ENCODE peak calls at places on chromosomes 16 and 17, in five cellular contexts. P is K562, L is HepG2, A is H1, K is GM12878. C is an unnamed sample.

GRCh38 chr16:10729649-10730048 is 14.0 kb upstream of the NUBP1 start:
- DNase-seq in P (no peak), L (no peak), A (no peak), K (no peak), C (no peak)

GRCh38 chr17:7220593-7221280 is 999 bp downstream of the ACADVL start:
- DNase-seq in P (no peak), L (peak), A (no peak), K (no peak), C (peak)

GRCh38 chr17:74458835-74459234 is 7.6 kb upstream of the CD300A start:
- DNase-seq in P (no peak), L (no peak), A (no peak), K (no peak), C (no peak)

GRCh38 chr17:82175951-82176350 is 36.7 kb downstream of the CCDC57 start:
- DNase-seq in P (no peak), L (peak), A (no peak), K (no peak), C (no peak)

GRCh38 chr16:59748531-59748930 is 1014.4 kb upstream of the GOT2 start:
- DNase-seq in P (no peak), L (no peak), A (no peak), K (no peak), C (no peak)

GRCh38 chr17:42428141-42428944 is 5.3 kb upstream of the CAVIN1 start:
- DNase-seq in P (no peak), L (peak), A (no peak), K (no peak), C (peak)

GRCh38 chr16:46842192-46842895 is 11.4 kb upstream of the C16orf87 start:
- DNase-seq in P (no peak), L (no peak), A (no peak), K (no peak), C (no peak)

GRCh38 chr17:39564201-39564828 is 43.4 kb downstream of the NEUROD2 start:
- DNase-seq in P (peak), L (no peak), A (no peak), K (no peak), C (peak)

GRCh38 chr16:66337434-66338188 is 28.9 kb upstream of the CDH5 start:
- DNase-seq in P (no peak), L (no peak), A (no peak), K (no peak), C (no peak)

GRCh38 chr17:42097691-42098661 is at the start of gene ZNF385C:
- DNase-seq in P (peak), L (no peak), A (no peak), K (no peak), C (peak)

GRCh38 chr16:14003119-14003570 is 68.0 kb upstream of the MRTFB start:
- DNase-seq in P (peak), L (no peak), A (peak), K (no peak), C (peak)

GRCh38 chr16:84484579-84485254 is 19.7 kb downstream of the MEAK7 start:
- DNase-seq in P (peak), L (peak), A (no peak), K (no peak), C (peak)

GRCh38 chr16:30092373-30093010 is 768 bp upstream of the TBX6 start:
- DNase-seq in P (peak), L (peak), A (no peak), K (peak), C (peak)

GRCh38 chr16:8262299-8262698 is 328.0 kb downstream of the TMEM114 start:
- DNase-seq in P (no peak), L (peak), A (no peak), K (no peak), C (no peak)

GRCh38 chr17:34998205-34998604 is 17.9 kb downstream of the LIG3 start:
- DNase-seq in P (peak), L (peak), A (peak), K (peak), C (peak)

GRCh38 chr16:70685061-70685937 is 554 bp downstream of the MTSS2 start:
- DNase-seq in P (no peak), L (no peak), A (no peak), K (no peak), C (no peak)

GRCh38 chr17:71548540-71549190 is 572.2 kb upstream of the SOX9 start:
- DNase-seq in P (no peak), L (no peak), A (no peak), K (no peak), C (no peak)

GRCh38 chr16:55152875-55153390 is 171.1 kb upstream of the IRX6 start:
- DNase-seq in P (no peak), L (no peak), A (no peak), K (no peak), C (no peak)

GRCh38 chr17:74866198-74866835 is 6.5 kb downstream of the FDXR start:
- DNase-seq in P (no peak), L (no peak), A (no peak), K (no peak), C (no peak)

GRCh38 chr16:80614908-80615696 is 74.3 kb downstream of the DYNLRB2 start:
- DNase-seq in P (peak), L (no peak), A (no peak), K (no peak), C (no peak)

GRCh38 chr17:29800457-29800856 is 129.6 kb downstream of the SSH2 start:
- DNase-seq in P (no peak), L (no peak), A (no peak), K (no peak), C (no peak)

GRCh38 chr17:34173221-34173620 is 81.9 kb upstream of the CCL2 start:
- DNase-seq in P (no peak), L (no peak), A (no peak), K (no peak), C (no peak)

GRCh38 chr17:54405826-54406225 is 494.8 kb upstream of the TOM1L1 start:
- DNase-seq in P (no peak), L (no peak), A (no peak), K (no peak), C (no peak)

GRCh38 chr17:77466140-77466539 is 325.4 kb downstream of the SEC14L1 start:
- DNase-seq in P (no peak), L (no peak), A (no peak), K (no peak), C (peak)

DNA sequence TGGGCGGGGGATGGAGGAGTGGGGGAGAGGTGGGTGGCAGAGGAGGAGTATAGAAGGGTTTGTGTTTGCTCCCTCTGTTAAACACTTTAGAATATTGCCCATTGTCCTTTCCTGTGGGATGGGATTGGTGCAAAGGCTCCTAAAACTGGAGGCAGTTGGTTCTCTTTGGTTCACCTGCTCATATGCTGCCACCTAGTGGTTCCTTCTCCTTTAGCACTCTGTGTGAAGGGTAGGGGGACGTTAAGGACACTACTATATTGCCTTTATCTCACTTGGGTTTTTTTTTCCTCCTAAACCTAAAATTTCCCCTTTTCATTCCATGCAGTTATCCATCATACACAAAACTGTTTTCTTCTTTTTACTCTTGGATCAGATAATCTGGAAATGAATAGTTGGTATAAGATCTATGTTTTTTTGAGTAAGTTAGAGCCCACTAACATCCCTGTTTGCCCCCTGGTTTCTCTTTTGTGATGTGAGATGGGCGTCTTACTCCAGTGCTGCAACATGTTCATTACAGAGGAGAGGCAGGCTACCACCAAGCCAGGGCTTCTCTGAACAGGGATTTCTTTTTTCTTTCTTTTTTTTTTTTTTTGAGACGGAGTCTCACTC is 23.8 kb downstream of the SNX11 start:
- DNase-seq in P (peak), L (peak), A (peak), K (no peak), C (peak)
- TF ChIP-seq SP1 in P (no peak), L (no peak), A (no peak), K (no peak), C (no peak)

DNA sequence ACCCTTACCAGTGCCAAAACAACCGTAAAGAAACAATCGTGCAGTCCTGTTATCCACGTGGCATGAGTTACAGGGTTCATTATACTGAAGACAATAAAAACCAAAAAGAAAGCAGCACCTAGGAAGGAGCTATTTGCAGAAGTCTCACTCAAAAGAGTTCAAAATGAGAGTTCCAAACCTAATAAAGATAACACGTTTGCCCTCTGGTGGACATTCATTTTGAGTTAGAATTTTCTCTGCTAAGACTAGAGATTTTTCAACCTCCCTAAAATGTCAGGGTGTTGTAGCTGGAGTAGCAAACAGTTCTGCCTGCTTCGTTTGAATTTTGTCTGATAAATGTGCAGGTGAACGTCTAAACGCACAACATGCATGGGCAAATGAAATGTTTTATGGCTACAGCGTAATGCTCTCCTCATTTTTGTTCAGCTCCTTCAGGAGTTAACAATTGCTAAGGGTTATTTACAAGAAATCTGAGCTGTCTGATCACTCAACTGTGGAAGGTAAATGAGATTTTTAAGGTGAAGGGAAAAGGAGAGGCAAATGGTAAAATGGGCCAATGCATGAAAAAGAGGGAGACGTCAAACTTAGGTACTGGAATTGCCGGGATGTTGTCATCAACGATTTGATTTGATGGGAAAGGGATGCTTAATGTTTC is 1067.9 kb upstream of the EEF2KMT start:
- DNase-seq in P (no peak), L (no peak), A (no peak), K (no peak), C (no peak)
- TF ChIP-seq CTCF in P (no peak), L (no peak), A (no peak), K (no peak), C (no peak)

GRCh38 chr17:17463821-17464220 is 13.0 kb upstream of the MED9 start:
- DNase-seq in P (no peak), L (no peak), A (no peak), K (no peak), C (no peak)

GRCh38 chr17:17457680-17458079 is 19.1 kb upstream of the MED9 start:
- DNase-seq in P (no peak), L (no peak), A (no peak), K (no peak), C (no peak)

GRCh38 chr17:17466511-17466910 is 10.3 kb upstream of the MED9 start:
- DNase-seq in P (no peak), L (no peak), A (no peak), K (no peak), C (no peak)

GRCh38 chr17:17460038-17460437 is 16.8 kb upstream of the MED9 start:
- DNase-seq in P (no peak), L (no peak), A (no peak), K (no peak), C (no peak)

DNA sequence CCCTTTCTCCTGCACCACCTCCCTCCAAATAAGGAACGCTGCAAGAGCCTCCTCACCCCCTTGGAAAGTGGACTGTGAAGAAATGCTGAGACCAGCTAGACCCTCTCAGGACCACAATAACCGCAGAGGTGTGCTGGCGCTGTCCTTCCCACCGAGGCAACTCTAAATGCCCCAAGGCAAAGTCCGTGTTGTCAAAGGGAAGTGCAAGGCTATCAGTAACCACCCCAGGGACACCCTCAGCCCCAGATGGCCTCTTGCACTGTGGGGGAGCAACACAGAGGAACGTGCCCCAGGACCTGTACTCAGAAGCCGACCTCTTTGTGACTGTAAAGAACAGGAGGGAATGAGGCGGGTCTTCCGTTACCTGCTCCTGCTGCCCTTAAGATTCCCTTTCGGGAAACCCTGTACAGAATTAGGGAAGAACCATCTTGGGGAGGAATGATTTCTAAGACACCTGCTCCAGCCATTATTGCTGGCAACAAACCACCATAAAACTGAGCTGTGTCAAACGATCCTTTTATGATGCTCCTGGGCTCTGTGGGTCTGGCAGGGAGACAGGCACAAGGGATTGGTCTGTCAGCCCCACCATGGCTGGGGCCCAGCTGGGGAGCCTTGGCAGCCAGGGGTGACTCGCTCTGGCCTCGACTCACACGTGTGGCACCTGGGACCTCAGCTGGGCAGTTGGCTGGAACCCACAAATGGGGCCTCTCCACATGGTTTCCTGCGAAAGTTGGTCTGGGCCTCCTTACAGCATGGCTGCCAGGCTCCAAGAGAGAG is 14.6 kb upstream of the MED9 start:
- DNase-seq in P (no peak), L (peak), A (no peak), K (no peak), C (no peak)
- TF ChIP-seq ATF2 in P (no peak), L (no peak), A (no peak), K (no peak), C (no peak)

GRCh38 chr17:17819111-17819510 is 17.7 kb downstream of the SREBF1 start:
- DNase-seq in P (no peak), L (no peak), A (no peak), K (no peak), C (no peak)

GRCh38 chr17:17816831-17817551 is 19.8 kb downstream of the SREBF1 start:
- DNase-seq in P (no peak), L (no peak), A (no peak), K (no peak), C (no peak)

GRCh38 chr17:17818088-17818526 is 18.7 kb downstream of the SREBF1 start:
- DNase-seq in P (peak), L (no peak), A (no peak), K (no peak), C (no peak)

GRCh38 chr17:17816240-17816814 is 20.5 kb downstream of the SREBF1 start:
- DNase-seq in P (no peak), L (no peak), A (no peak), K (no peak), C (no peak)

GRCh38 chr17:17817552-17817947 is 19.2 kb downstream of the SREBF1 start:
- DNase-seq in P (no peak), L (no peak), A (no peak), K (no peak), C (no peak)
- TF ChIP-seq SP1 in P (no peak), L (no peak), A (no peak), K (no peak), C (no peak)

DNA sequence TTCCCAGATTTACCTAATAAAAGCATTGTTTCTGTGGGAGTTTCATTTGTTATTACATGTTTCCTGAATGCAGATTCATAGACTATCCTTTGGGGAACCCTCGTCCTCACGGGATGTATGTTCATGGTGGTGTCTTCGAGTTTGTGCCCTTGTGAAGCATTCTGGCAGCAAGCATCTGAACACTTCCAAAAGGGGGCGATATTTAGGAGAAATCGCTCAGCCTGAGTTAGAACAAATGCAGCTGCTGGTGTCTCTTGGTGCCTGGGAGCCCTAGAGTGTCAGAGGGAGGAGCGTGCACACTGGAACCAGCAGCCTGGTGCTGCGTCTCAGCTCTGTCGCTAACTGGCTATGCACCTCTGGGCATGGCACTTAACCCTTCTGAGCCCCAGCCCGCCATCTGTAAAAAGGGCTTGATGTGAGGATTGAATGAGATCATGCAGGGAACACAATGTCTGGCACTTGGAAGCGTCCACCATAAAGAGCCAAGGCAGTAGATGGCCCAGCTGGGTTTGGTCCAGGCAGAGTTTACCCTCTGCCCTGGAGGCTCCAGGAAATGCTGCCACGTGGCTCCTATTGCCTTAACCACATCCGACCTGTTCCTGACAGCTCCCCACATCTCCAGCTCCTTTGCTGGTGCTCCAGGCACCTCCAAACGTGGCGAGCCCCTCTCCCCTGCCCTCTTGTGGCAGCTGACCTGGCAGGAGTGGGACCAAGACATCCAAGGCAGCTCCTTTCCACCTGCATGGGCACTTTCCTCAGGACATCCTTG is 25.0 kb upstream of the C16orf78 start:
- DNase-seq in P (no peak), L (no peak), A (no peak), K (no peak), C (peak)
- TF ChIP-seq CTCF in P (peak), L (peak), A (peak), K (peak), C (no peak)

DNA sequence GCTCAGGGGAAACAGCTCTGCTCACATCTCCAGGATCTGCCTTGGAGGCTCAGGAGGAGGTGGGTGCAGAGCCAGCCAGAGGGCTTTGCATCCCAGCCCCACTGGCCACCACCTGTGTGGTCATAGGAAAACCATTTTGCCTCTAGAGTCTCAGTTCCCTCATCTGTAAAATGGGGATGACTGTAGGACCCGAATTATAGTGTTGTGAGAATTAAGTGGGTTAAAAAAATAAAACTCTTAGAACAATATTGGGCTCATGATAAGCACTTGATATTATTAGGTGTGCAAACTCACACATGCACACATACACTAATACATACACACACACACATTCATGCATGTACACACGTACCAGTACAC is 19.4 kb upstream of the JPH3 start:
- DNase-seq in P (no peak), L (no peak), A (no peak), K (no peak), C (no peak)
- TF ChIP-seq ATF2 in P (no peak), L (no peak), A (no peak), K (no peak), C (no peak)

DNA sequence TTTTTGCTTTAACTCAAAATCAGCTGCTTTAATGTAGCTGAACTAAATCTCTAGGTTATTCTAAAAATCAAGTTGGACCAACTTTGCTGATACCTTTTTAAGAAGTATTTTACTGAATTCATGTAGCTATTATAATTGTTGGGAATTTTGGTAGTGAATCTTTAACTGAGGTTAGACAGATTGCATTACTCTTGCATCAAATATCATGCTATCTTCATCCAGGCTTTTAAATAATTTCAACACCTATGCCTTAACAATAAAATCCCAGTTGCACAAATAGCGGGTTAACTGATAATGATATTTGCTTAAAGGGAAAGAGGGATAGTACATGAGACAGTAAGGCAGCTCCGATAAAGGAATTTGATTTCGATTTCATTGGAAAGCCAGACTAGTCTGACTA is 241.3 kb upstream of the TBX2 start:
- DNase-seq in P (no peak), L (no peak), A (no peak), K (no peak), C (no peak)
- TF ChIP-seq SP1 in P (no peak), L (no peak), A (no peak), K (no peak), C (no peak)

DNA sequence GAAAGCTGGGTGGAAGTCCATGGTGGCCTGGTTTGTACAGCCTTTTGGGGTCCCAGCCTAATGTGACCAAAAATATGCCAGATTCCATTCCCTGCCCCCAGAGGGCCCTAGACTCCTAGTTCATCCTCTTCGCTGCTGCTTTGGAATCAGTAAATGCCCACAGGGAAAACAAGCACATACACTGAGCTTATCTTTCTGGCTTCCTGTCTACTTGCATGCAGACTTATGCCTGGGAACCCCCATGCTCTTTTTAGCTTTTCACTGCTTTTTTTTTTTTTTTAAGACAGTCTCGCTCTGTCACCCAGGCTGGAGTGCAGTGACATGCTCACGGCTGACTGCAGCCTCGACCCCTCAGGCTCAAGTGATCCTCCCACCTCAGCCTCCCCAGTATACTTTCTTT is 6.2 kb upstream of the CD300LG start:
- DNase-seq in P (no peak), L (peak), A (no peak), K (no peak), C (no peak)
- TF ChIP-seq CTCF in P (peak), L (peak), A (peak), K (peak), C (no peak)

C was measured in WTC11.